ENCODE peak calls at places on chromosome 21, in nine cellular contexts. F, X, T, Z, L, B, N, J and P are unnamed samples.

GRCh38 chr21:33968082-33968997 is 52.7 kb upstream of the ATP5PO start:
- DNase-seq in F (peak; percentile 34), X (no peak), T (peak; percentile 67), Z (no peak), L (no peak), B (no peak), N (no peak), J (peak; percentile 70), P (peak; percentile 77)

GRCh38 chr21:15221799-15222386 is 157.1 kb upstream of the NRIP1 start:
- DNase-seq in F (peak; percentile 23), X (peak; percentile 77), T (peak; percentile 95), Z (peak; percentile 95), L (no peak), B (peak; percentile 29), N (no peak), J (peak; percentile 96), P (peak; percentile 90)

GRCh38 chr21:17780539-17780938 is 38.6 kb downstream of the C21orf91 start:
- DNase-seq in F (peak; percentile 13), X (no peak), T (peak; percentile 8), Z (no peak), L (peak; percentile 94), B (no peak), N (no peak), J (no peak), P (no peak)

GRCh38 chr21:45479691-45480675 is 62.3 kb downstream of the SLC19A1 start:
- DNase-seq in F (no peak), X (no peak), T (no peak), Z (no peak), L (no peak), B (no peak), N (no peak), J (no peak), P (no peak)

GRCh38 chr21:45592208-45592619 is 50.0 kb upstream of the SLC19A1 start:
- DNase-seq in F (no peak), X (no peak), T (no peak), Z (no peak), L (peak; percentile 70), B (no peak), N (no peak), J (no peak), P (no peak)

GRCh38 chr21:18253252-18253651 is 8.6 kb downstream of the CHODL start:
- DNase-seq in F (no peak), X (no peak), T (no peak), Z (no peak), L (no peak), B (no peak), N (no peak), J (no peak), P (no peak)

GRCh38 chr21:21631961-21632360 is 633.8 kb downstream of the NCAM2 start:
- DNase-seq in F (no peak), X (no peak), T (no peak), Z (no peak), L (no peak), B (no peak), N (no peak), J (no peak), P (no peak)

GRCh38 chr21:33026299-33026858 is 644 bp downstream of the OLIG2 start:
- DNase-seq in F (no peak), X (no peak), T (no peak), Z (no peak), L (no peak), B (no peak), N (no peak), J (no peak), P (peak; percentile 53)

GRCh38 chr21:17679002-17679600 is 66.4 kb upstream of the BTG3 start:
- DNase-seq in F (peak; percentile 69), X (no peak), T (peak; percentile 67), Z (peak; percentile 52), L (peak; percentile 72), B (peak; percentile 33), N (no peak), J (peak; percentile 43), P (no peak)

GRCh38 chr21:45590246-45590725 is 48.0 kb upstream of the SLC19A1 start:
- DNase-seq in F (peak; percentile 80), X (peak; percentile 33), T (peak; percentile 58), Z (peak; percentile 58), L (peak; percentile 35), B (no peak), N (peak; percentile 71), J (peak; percentile 7), P (peak; percentile 91)

GRCh38 chr21:34668803-34669148 is at the start of gene CLIC6:
- DNase-seq in F (peak; percentile 57), X (no peak), T (peak; percentile 64), Z (no peak), L (no peak), B (peak; percentile 21), N (no peak), J (no peak), P (peak; percentile 92)

GRCh38 chr21:30336596-30336995 is 898 bp downstream of the KRTAP27-1 start:
- DNase-seq in F (no peak), X (no peak), T (no peak), Z (no peak), L (no peak), B (no peak), N (no peak), J (peak; percentile 42), P (no peak)

GRCh38 chr21:29333355-29333746 is 34.6 kb downstream of the BACH1 start:
- DNase-seq in F (no peak), X (no peak), T (no peak), Z (no peak), L (no peak), B (no peak), N (no peak), J (no peak), P (no peak)

GRCh38 chr21:22842875-22843274 is 1844.7 kb downstream of the NCAM2 start:
- DNase-seq in F (peak; percentile 11), X (no peak), T (peak; percentile 19), Z (no peak), L (no peak), B (no peak), N (no peak), J (no peak), P (peak; percentile 74)

GRCh38 chr21:15986277-15986676 is 256.5 kb downstream of the USP25 start:
- DNase-seq in F (no peak), X (no peak), T (peak; percentile 35), Z (no peak), L (no peak), B (no peak), N (no peak), J (no peak), P (no peak)

GRCh38 chr21:38669186-38669585 is 136.5 kb upstream of the ETS2 start:
- DNase-seq in F (peak; percentile 46), X (no peak), T (peak; percentile 49), Z (peak; percentile 23), L (peak; percentile 44), B (no peak), N (peak; percentile 39), J (peak; percentile 20), P (peak; percentile 58)

GRCh38 chr21:38668067-38668466 is 137.7 kb upstream of the ETS2 start:
- DNase-seq in F (no peak), X (no peak), T (no peak), Z (no peak), L (no peak), B (no peak), N (no peak), J (no peak), P (no peak)

GRCh38 chr21:38671716-38672115 is 134.0 kb upstream of the ETS2 start:
- DNase-seq in F (no peak), X (no peak), T (no peak), Z (no peak), L (no peak), B (no peak), N (no peak), J (no peak), P (no peak)

GRCh38 chr21:38667466-38667865 is 138.3 kb upstream of the ETS2 start:
- DNase-seq in F (no peak), X (no peak), T (no peak), Z (no peak), L (no peak), B (no peak), N (no peak), J (no peak), P (no peak)

DNA sequence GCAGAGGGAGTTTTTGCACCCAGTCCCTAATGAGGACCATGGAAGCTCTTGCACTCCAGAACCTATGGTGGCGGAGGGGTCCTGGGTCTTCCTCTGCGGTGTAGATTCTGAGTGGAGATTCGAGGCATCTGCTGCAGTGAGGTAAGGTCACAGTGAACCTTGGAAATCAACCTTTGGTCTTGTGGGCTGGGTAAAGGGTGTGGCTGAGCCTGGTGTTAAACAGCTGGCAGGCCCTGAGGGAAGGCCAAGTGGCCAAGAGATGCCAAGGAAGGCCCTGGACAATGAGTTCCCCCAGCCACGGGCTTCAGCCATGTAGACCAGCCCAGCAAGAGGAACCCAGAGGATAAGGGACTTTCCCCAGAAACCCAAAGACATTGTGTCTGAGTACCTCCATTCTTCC is 137.2 kb upstream of the ETS2 start:
- DNase-seq in F (no peak), X (no peak), T (no peak), Z (no peak), L (no peak), B (no peak), N (peak; percentile 66), J (no peak), P (no peak)
- H3K9ac ChIP-seq in F (no peak overlapping the region), X (no peak overlapping the region), T (no peak overlapping the region), Z (no peak overlapping the region), L (no peak overlapping the region), B (no peak overlapping the region), N (no peak overlapping the region), J (no peak overlapping the region), P (no peak overlapping the region)

DNA sequence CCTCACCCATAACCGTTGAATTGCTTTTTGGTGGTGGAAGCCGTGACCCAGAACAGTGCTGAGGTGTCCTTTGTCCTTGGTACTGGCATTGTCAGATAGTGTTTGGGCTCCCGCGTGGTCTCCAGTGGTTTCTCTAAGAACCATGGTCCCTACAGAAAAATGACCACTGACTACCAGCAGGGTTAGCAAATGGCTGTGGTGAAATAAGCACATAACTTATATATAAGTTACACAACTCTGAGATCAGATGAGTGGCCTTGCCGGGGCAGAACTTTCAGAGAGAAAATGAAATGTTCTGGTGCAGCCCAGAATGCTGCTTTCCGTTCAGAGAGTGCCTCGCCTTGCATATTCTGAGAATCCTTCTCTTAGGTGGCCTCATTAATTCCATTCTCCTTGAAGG is 5.0 kb downstream of the SLC37A1 start:
- DNase-seq in F (no peak), X (no peak), T (no peak), Z (no peak), L (no peak), B (no peak), N (no peak), J (no peak), P (no peak)
- H3K4me3 ChIP-seq in F (no peak overlapping the region), X (no peak overlapping the region), T (no peak overlapping the region), Z (no peak overlapping the region), L (no peak overlapping the region), B (no peak overlapping the region), N (no peak overlapping the region), J (no peak overlapping the region), P (no peak overlapping the region)

DNA sequence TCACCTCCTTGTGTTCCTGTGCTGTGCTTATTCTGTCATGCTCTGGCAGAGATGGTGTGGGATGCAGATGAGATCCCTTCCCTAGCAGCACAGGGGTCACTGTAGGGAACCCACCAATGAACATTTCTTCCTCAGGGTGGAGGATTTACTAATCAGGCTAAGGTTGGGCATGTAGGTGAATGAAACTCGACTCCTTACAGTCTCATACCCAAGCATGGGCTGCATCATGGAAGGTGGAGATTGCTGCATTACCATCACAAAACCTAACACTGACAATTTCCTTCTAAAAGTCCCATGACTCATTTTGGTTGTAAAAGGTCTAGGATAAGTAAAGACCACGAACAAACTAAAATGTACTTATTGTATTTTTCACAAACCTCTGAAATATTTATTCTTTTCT is 399.9 kb downstream of the DSCAM start:
- DNase-seq in F (no peak), X (no peak), T (peak; percentile 3), Z (peak; percentile 27), L (no peak), B (no peak), N (no peak), J (peak; percentile 5), P (no peak)
- H3K9ac ChIP-seq in F (no peak overlapping the region), X (no peak overlapping the region), T (no peak overlapping the region), Z (no peak overlapping the region), L (no peak overlapping the region), B (peak overlapping the region; percentile 32), N (no peak overlapping the region), J (no peak overlapping the region), P (no peak overlapping the region)

GRCh38 chr21:36070999-36071398 is 1.2 kb downstream of the CBR1 start:
- DNase-seq in F (no peak), X (no peak), T (no peak), Z (no peak), L (no peak), B (no peak), N (no peak), J (no peak), P (no peak)
- H3K4me3 ChIP-seq in F (no peak overlapping the region), X (no peak overlapping the region), T (no peak overlapping the region), Z (no peak overlapping the region), L (no peak overlapping the region), B (no peak overlapping the region), N (no peak overlapping the region), J (peak overlapping the region; percentile 89), P (peak overlapping the region; percentile 84)